ENCODE peak calls at places on chromosomes 16 and 17, in ten cellular contexts. V is lung, B is A549, S is Peyer's patch, O is Caco-2, P is left ventricle myocardium inferior, Y is cardiac muscle cell, C is neural progenitor cell, X is psoas muscle, K is right atrium auricular region. E is an unnamed sample.
A peak's percentile ranks its signal among the peaks of the same experiment; 100 is the strongest.

GRCh38 chr16:71421911-71422310 is 19.9 kb downstream of the TLE7 start:
- DNase-seq in V (no peak), B (peak; percentile 51), S (no peak), O (no peak), P (no peak), Y (no peak), C (peak; percentile 49), X (no peak), K (no peak), E (no peak)

GRCh38 chr16:30060354-30061194 is 5.0 kb upstream of the ALDOA start:
- DNase-seq in V (no peak), B (no peak), S (no peak), O (no peak), P (no peak), Y (no peak), C (no peak), X (peak; percentile 73), K (no peak), E (no peak)

GRCh38 chr16:30649725-30650368 is 913 bp upstream of the PRR14 start:
- DNase-seq in V (no peak), B (no peak), S (no peak), O (no peak), P (no peak), Y (no peak), C (no peak), X (peak; percentile 46), K (peak; percentile 63), E (no peak)

GRCh38 chr17:65551641-65552040 is 9.8 kb downstream of the AXIN2 start:
- DNase-seq in V (no peak), B (no peak), S (no peak), O (no peak), P (no peak), Y (no peak), C (no peak), X (no peak), K (no peak), E (no peak)

GRCh38 chr17:60170835-60171752 is 21.3 kb downstream of the CA4 start:
- DNase-seq in V (no peak), B (no peak), S (no peak), O (no peak), P (no peak), Y (no peak), C (no peak), X (no peak), K (no peak), E (no peak)

GRCh38 chr17:80968602-80969029 is 23.0 kb upstream of the CHMP6 start:
- DNase-seq in V (no peak), B (no peak), S (no peak), O (no peak), P (no peak), Y (peak; percentile 25), C (no peak), X (peak; percentile 65), K (no peak), E (no peak)

GRCh38 chr16:4947722-4948503 is 10.2 kb upstream of the SEC14L5 start:
- DNase-seq in V (no peak), B (no peak), S (no peak), O (peak; percentile 74), P (no peak), Y (peak; percentile 14), C (peak; percentile 92), X (no peak), K (no peak), E (no peak)

GRCh38 chr16:28990375-28991040 is 5.7 kb downstream of the LAT start:
- DNase-seq in V (no peak), B (no peak), S (no peak), O (no peak), P (no peak), Y (no peak), C (no peak), X (no peak), K (no peak), E (no peak)

GRCh38 chr16:77739493-77739892 is 17.2 kb downstream of the NUDT7 start:
- DNase-seq in V (no peak), B (no peak), S (no peak), O (no peak), P (no peak), Y (peak; percentile 6), C (no peak), X (no peak), K (no peak), E (no peak)

GRCh38 chr16:52469775-52470174 is 77.2 kb downstream of the TOX3 start:
- DNase-seq in V (no peak), B (peak; percentile 4), S (no peak), O (no peak), P (no peak), Y (peak; percentile 18), C (no peak), X (no peak), K (no peak), E (no peak)

GRCh38 chr17:27993161-27993695 is 49.2 kb upstream of the NLK start:
- DNase-seq in V (no peak), B (no peak), S (no peak), O (no peak), P (no peak), Y (no peak), C (no peak), X (no peak), K (no peak), E (no peak)

GRCh38 chr17:50060951-50061712 is 5.2 kb downstream of the ITGA3 start:
- DNase-seq in V (peak; percentile 91), B (no peak), S (no peak), O (no peak), P (peak; percentile 90), Y (peak; percentile 83), C (no peak), X (peak; percentile 78), K (peak; percentile 67), E (no peak)

GRCh38 chr16:65318138-65318537 is 196.3 kb upstream of the CDH11 start:
- DNase-seq in V (no peak), B (no peak), S (no peak), O (no peak), P (no peak), Y (no peak), C (peak; percentile 33), X (no peak), K (no peak), E (no peak)

GRCh38 chr16:26599786-26600107 is 467.0 kb upstream of the C16orf82 start:
- DNase-seq in V (no peak), B (no peak), S (no peak), O (no peak), P (no peak), Y (no peak), C (no peak), X (no peak), K (no peak), E (no peak)

GRCh38 chr17:9845306-9845705 is 19.6 kb downstream of the GLP2R start:
- DNase-seq in V (no peak), B (no peak), S (no peak), O (no peak), P (no peak), Y (no peak), C (no peak), X (no peak), K (no peak), E (no peak)

GRCh38 chr17:76738468-76738850 is 540 bp downstream of the MFSD11 start:
- DNase-seq in V (no peak), B (no peak), S (no peak), O (no peak), P (no peak), Y (no peak), C (no peak), X (no peak), K (no peak), E (no peak)

GRCh38 chr17:59837362-59838195 is 55.2 kb downstream of the TUBD1 start:
- DNase-seq in V (peak; percentile 86), B (peak; percentile 81), S (no peak), O (peak; percentile 96), P (no peak), Y (peak; percentile 100), C (peak; percentile 82), X (no peak), K (peak; percentile 82), E (peak; percentile 55)

GRCh38 chr17:1274243-1274608 is 4.0 kb downstream of the BHLHA9 start:
- DNase-seq in V (no peak), B (no peak), S (no peak), O (no peak), P (no peak), Y (no peak), C (no peak), X (no peak), K (no peak), E (no peak)

GRCh38 chr16:11481987-11482386 is 104.7 kb downstream of the LITAF start:
- DNase-seq in V (no peak), B (no peak), S (no peak), O (no peak), P (no peak), Y (no peak), C (no peak), X (no peak), K (no peak), E (no peak)
- H3K9me3 ChIP-seq in V (peaks cover 9% of the 10 kb centered on the region), B (peaks cover 6% of the 10 kb centered on the region), S (no peaks in the 10 kb centered on the region), O (peaks cover 5% of the 10 kb centered on the region), P (peaks cover 25% of the 10 kb centered on the region), Y (no peaks in the 10 kb centered on the region), C (peaks cover 5% of the 10 kb centered on the region), X (peaks cover 10% of the 10 kb centered on the region), K (peaks cover 7% of the 10 kb centered on the region), E (no peaks in the 10 kb centered on the region)

DNA sequence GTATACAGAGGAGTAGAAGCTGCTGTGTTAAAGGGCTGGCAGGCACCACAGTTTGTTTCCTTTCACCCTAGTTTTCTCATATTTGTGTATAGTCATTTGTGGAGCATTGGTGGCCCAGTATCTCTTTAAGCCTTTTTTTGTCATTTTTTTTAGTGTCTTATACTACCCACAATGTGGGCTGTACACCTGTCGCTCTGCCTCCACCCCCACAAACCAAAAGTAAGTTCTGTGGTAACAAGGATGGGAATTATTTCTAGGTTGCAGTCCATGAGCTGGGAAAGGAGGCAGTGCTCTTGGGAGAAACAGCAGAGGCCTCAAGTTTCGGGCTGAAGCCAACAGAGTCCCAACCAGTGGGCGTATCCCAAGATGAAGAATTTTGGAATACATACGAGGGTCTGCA is 6.2 kb downstream of the ZNF75A start:
- DNase-seq in V (no peak), B (no peak), S (no peak), O (no peak), P (no peak), Y (no peak), C (no peak), X (no peak), K (no peak), E (no peak)
- H3K9me3 ChIP-seq in V (peaks cover 60% of the 10 kb centered on the region), B (peaks cover 98% of the 10 kb centered on the region), S (peaks cover 11% of the 10 kb centered on the region), O (peaks cover 10% of the 10 kb centered on the region), P (peaks cover 100% of the 10 kb centered on the region), Y (peaks cover 3% of the 10 kb centered on the region), C (peaks cover 31% of the 10 kb centered on the region), X (peaks cover 85% of the 10 kb centered on the region), K (peaks cover 96% of the 10 kb centered on the region), E (peaks cover 41% of the 10 kb centered on the region)

DNA sequence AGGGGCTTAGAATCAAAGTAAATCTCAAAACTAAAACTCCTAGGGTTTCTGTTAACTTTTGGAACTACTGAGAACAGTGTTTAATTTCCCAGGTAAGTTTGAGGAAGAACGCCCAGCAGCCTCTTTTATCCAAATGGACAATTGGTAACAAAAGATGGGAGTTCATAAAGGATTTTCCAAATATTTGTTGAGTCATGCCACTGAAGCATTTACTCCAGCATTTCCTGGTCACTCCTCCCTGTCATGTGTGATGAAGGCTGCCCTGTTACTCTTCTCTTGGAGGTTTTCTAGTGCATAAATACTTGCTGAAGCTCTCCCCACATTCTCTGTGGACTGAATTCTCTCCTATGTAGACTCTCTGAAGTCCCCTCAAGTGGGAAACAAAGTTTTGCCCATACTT is 16.5 kb downstream of the ZNF75A start:
- DNase-seq in V (no peak), B (no peak), S (no peak), O (no peak), P (no peak), Y (no peak), C (no peak), X (no peak), K (no peak), E (no peak)
- H3K9me3 ChIP-seq in V (peaks cover 38% of the 10 kb centered on the region), B (peaks cover 97% of the 10 kb centered on the region), S (peaks cover 11% of the 10 kb centered on the region), O (peaks cover 26% of the 10 kb centered on the region), P (peaks cover 97% of the 10 kb centered on the region), Y (peaks cover 7% of the 10 kb centered on the region), C (peaks cover 35% of the 10 kb centered on the region), X (peaks cover 86% of the 10 kb centered on the region), K (peaks cover 76% of the 10 kb centered on the region), E (peaks cover 36% of the 10 kb centered on the region)

GRCh38 chr16:89023621-89024511 is 46.9 kb upstream of the CBFA2T3 start:
- DNase-seq in V (no peak), B (no peak), S (no peak), O (no peak), P (peak; percentile 2), Y (no peak), C (no peak), X (peak; percentile 5), K (no peak), E (no peak)
- H3K9me3 ChIP-seq in V (peaks cover 19% of the 10 kb centered on the region), B (peaks cover 23% of the 10 kb centered on the region), S (no peaks in the 10 kb centered on the region), O (no peaks in the 10 kb centered on the region), P (peaks cover 25% of the 10 kb centered on the region), Y (no peaks in the 10 kb centered on the region), C (no peaks in the 10 kb centered on the region), X (peaks cover 9% of the 10 kb centered on the region), K (peaks cover 23% of the 10 kb centered on the region), E (peaks cover 5% of the 10 kb centered on the region)